ENCODE peak calls at places on chromosomes 5 and 9, in nine cellular contexts. D is cardiac fibroblast; V is activated T-cell treated with anti-CD3 and anti-CD28 coated beads, Interleukin-2, amount 50 U/mL, for 72 hours; M is stimulated activated CD4-positive, alpha-beta T cell treated with anti-CD3 and anti-CD28 coated beads, Interleukin-15, amount 100 ng/mL, for 24 hours; U is AG04450; N is Caki2; Z is fibroblast of the aortic adventitia; Y is WTC11; K is tibial nerve. F is an unnamed sample.

GRCh38 chr5:9480499-9480898 is 65.4 kb downstream of the SEMA5A start:
- DNase-seq in Z (no peak), V (no peak), N (no peak), M (no peak), Y (no peak), K (no peak), D (no peak), U (no peak), F (no peak)

GRCh38 chr5:121350493-121350892 is 501.2 kb upstream of the FTMT start:
- DNase-seq in D (peak; percentile 1), M (no peak), N (no peak), K (no peak), U (no peak), V (no peak), Y (no peak), Z (peak; percentile 6), F (peak; percentile 55)

GRCh38 chr5:1312206-1312605 is 17.3 kb upstream of the TERT start:
- DNase-seq in N (no peak), D (no peak), Z (no peak), Y (no peak), M (no peak), U (no peak), V (peak; percentile 40), K (no peak), F (no peak)

GRCh38 chr5:3266861-3267260 is 328.8 kb upstream of the IRX1 start:
- DNase-seq in D (no peak), N (no peak), M (no peak), U (no peak), K (no peak), Z (no peak), Y (no peak), V (no peak), F (no peak)

GRCh38 chr9:135456436-135457104 is 23.0 kb upstream of the PPP1R26 start:
- DNase-seq in D (no peak), N (no peak), Z (no peak), U (no peak), M (no peak), K (no peak), V (no peak), Y (no peak), F (no peak)

GRCh38 chr9:134477342-134477925 is 151.2 kb downstream of the RXRA start:
- DNase-seq in Y (no peak), M (no peak), V (no peak), Z (no peak), N (no peak), D (no peak), U (no peak), K (no peak), F (no peak)

GRCh38 chr9:35105126-35105525 is 2.2 kb upstream of the STOML2 start:
- DNase-seq in D (no peak), Z (no peak), K (no peak), N (no peak), V (no peak), M (no peak), Y (no peak), U (no peak), F (no peak)

GRCh38 chr5:126469925-126470324 is 46.7 kb downstream of the GRAMD2B start:
- DNase-seq in K (no peak), M (no peak), Y (no peak), D (no peak), V (no peak), U (no peak), N (no peak), Z (no peak), F (no peak)

GRCh38 chr5:141866111-141866510 is 12.1 kb downstream of the PCDH1 start:
- DNase-seq in K (no peak), D (no peak), N (no peak), U (no peak), V (no peak), M (no peak), Y (no peak), Z (no peak), F (no peak)

GRCh38 chr9:85940832-85941616 is at the start of gene NAA35:
- DNase-seq in Z (peak; percentile 98), V (peak; percentile 99), N (peak; percentile 98), Y (peak; percentile 99), K (peak; percentile 97), U (peak; percentile 94), M (peak; percentile 99), D (peak; percentile 99), F (peak; percentile 97)

GRCh38 chr9:133741716-133742115 is 3.6 kb upstream of the SARDH start:
- DNase-seq in K (no peak), V (no peak), U (no peak), Y (no peak), N (no peak), M (no peak), D (no peak), Z (no peak), F (no peak)

GRCh38 chr5:56763711-56764466 is 51.5 kb upstream of the MAP3K1 start:
- DNase-seq in V (no peak), U (no peak), D (peak; percentile 49), N (peak; percentile 44), Z (no peak), M (no peak), K (no peak), Y (no peak), F (peak; percentile 29)

GRCh38 chr5:123116063-123116462 is 27.0 kb downstream of the PRDM6 start:
- DNase-seq in M (no peak), Y (no peak), K (no peak), V (no peak), D (no peak), N (no peak), Z (peak; percentile 75), U (no peak), F (peak; percentile 45)